ENCODE peak calls at places on chromosome 11, in six cellular contexts. J, G, W, K, A and H are unnamed samples.

GRCh38 chr11:6705905-6706535 is 22.9 kb upstream of the MRPL17 start:
- DNase-seq in A (peak; percentile 38), W (peak; percentile 24), J (peak; percentile 44), K (peak; percentile 74), G (peak; percentile 40), H (no peak)

GRCh38 chr11:103110406-103110805 is 1.2 kb downstream of the DYNC2H1 start:
- DNase-seq in W (no peak), A (no peak), K (peak; percentile 22), J (no peak), G (no peak), H (no peak)

GRCh38 chr11:94732617-94733292 is 35.4 kb upstream of the AMOTL1 start:
- DNase-seq in J (no peak), A (no peak), K (no peak), W (no peak), G (no peak), H (no peak)

GRCh38 chr11:93133710-93134109 is 64.1 kb downstream of the SLC36A4 start:
- DNase-seq in W (no peak), G (no peak), J (no peak), K (peak; percentile 27), A (no peak), H (no peak)

GRCh38 chr11:108558222-108558621 is 35.3 kb downstream of the EXPH5 start:
- DNase-seq in W (no peak), J (no peak), K (no peak), G (no peak), A (no peak), H (no peak)

GRCh38 chr11:2769779-2770555 is 70.2 kb upstream of the KCNQ1OT1 start:
- DNase-seq in K (no peak), G (no peak), W (peak; percentile 48), A (no peak), J (no peak), H (no peak)

GRCh38 chr11:35747638-35748037 is 85.1 kb downstream of the TRIM44 start:
- DNase-seq in W (no peak), A (no peak), J (no peak), G (peak; percentile 71), K (no peak), H (no peak)

GRCh38 chr11:69272961-69273461 is 20.9 kb upstream of the MYEOV start:
- DNase-seq in K (no peak), A (no peak), W (no peak), G (no peak), J (peak; percentile 33), H (no peak)

GRCh38 chr11:58575377-58576020 is at the start of gene LPXN:
- DNase-seq in G (no peak), W (no peak), J (peak; percentile 27), K (peak; percentile 41), A (no peak), H (peak; percentile 48)

GRCh38 chr11:85732968-85733367 is 47.0 kb upstream of the CCDC89 start:
- DNase-seq in W (no peak), J (no peak), K (no peak), G (no peak), A (no peak), H (no peak)

GRCh38 chr11:106656646-106657045 is 361.6 kb downstream of the GUCY1A2 start:
- DNase-seq in A (no peak), J (no peak), K (no peak), G (no peak), W (no peak), H (no peak)

GRCh38 chr11:15073361-15074205 is at the start of gene CALCB:
- DNase-seq in K (peak; percentile 51), G (peak; percentile 62), J (peak; percentile 12), W (peak; percentile 70), A (no peak), H (no peak)

GRCh38 chr11:65555693-65556231 is 2.4 kb downstream of the LTBP3 start:
- DNase-seq in W (no peak), J (no peak), K (peak; percentile 91), G (no peak), A (no peak), H (no peak)

GRCh38 chr11:129815596-129816461 is at the start of gene TMEM45B:
- DNase-seq in J (peak; percentile 81), K (no peak), G (peak; percentile 35), A (no peak), W (peak; percentile 80), H (peak; percentile 45)

GRCh38 chr11:76745561-76746207 is 37.5 kb upstream of the TSKU start:
- DNase-seq in G (no peak), K (no peak), J (peak; percentile 67), W (peak; percentile 60), A (no peak), H (no peak)

GRCh38 chr11:134288486-134288885 is 12.3 kb downstream of the GLB1L3 start:
- DNase-seq in G (no peak), J (no peak), W (no peak), A (no peak), K (no peak), H (no peak)

GRCh38 chr11:122628691-122629555 is 26.6 kb upstream of the UBASH3B start:
- DNase-seq in A (no peak), W (peak; percentile 76), J (peak; percentile 64), G (peak; percentile 5), K (peak; percentile 86), H (peak; percentile 54)

GRCh38 chr11:17905477-17905876 is 107.4 kb downstream of the SERGEF start:
- DNase-seq in J (no peak), A (no peak), K (no peak), G (no peak), W (no peak), H (no peak)

GRCh38 chr11:57395905-57396623 is 5.6 kb upstream of the PRG2 start:
- DNase-seq in K (no peak), W (no peak), A (no peak), G (no peak), J (no peak), H (no peak)

GRCh38 chr11:72828081-72828567 is 13.9 kb downstream of the ATG16L2 start:
- DNase-seq in K (peak; percentile 62), G (no peak), W (peak; percentile 32), A (no peak), J (no peak), H (no peak)

GRCh38 chr11:3412837-3413236 is 33.9 kb upstream of the ZNF195 start:
- DNase-seq in K (no peak), J (no peak), W (no peak), A (no peak), G (no peak), H (no peak)